ENCODE peak calls at places on chromosomes 4 and X, in four cellular contexts. One of them, this sample, is unnamed.

GRCh38 chr4:138070816-138071215 is 171.3 kb downstream of the SLC7A11 start:
- DNase-seq in H1: no peak
- DNase-seq in endothelial cell of umbilical vein: no peak
- DNase-seq in GM23248: no peak
- DNase-seq in this sample: no peak

GRCh38 chr4:77783881-77784280 is 35.3 kb downstream of the CNOT6L start:
- DNase-seq in H1: no peak
- DNase-seq in endothelial cell of umbilical vein: no peak
- DNase-seq in GM23248: no peak
- DNase-seq in this sample: no peak

GRCh38 chr4:108527729-108528128 is 92.6 kb upstream of the RPL34 start:
- DNase-seq in H1: no peak
- DNase-seq in endothelial cell of umbilical vein: no peak
- DNase-seq in GM23248: no peak
- DNase-seq in this sample: no peak

GRCh38 chr4:71564775-71565174 is 219.1 kb downstream of the GC start:
- DNase-seq in H1: no peak
- DNase-seq in endothelial cell of umbilical vein: no peak
- DNase-seq in GM23248: no peak
- DNase-seq in this sample: no peak

GRCh38 chr4:94409947-94410346 is 41.8 kb upstream of the PDLIM5 start:
- DNase-seq in H1: no peak
- DNase-seq in endothelial cell of umbilical vein: peak; percentile 48
- DNase-seq in GM23248: peak; percentile 13
- DNase-seq in this sample: no peak

GRCh38 chr4:185283723-185284122 is 74.3 kb downstream of the SNX25 start:
- DNase-seq in H1: no peak
- DNase-seq in endothelial cell of umbilical vein: peak; percentile 73
- DNase-seq in GM23248: peak; percentile 52
- DNase-seq in this sample: no peak

GRCh38 chrX:108399427-108400165 is 38.6 kb downstream of the COL4A6 start:
- DNase-seq in H1: no peak
- DNase-seq in endothelial cell of umbilical vein: peak; percentile 50
- DNase-seq in GM23248: peak; percentile 66
- DNase-seq in this sample: peak; percentile 85

GRCh38 chr4:136812100-136812880 is 720.0 kb downstream of the PCDH18 start:
- DNase-seq in H1: no peak
- DNase-seq in endothelial cell of umbilical vein: no peak
- DNase-seq in GM23248: no peak
- DNase-seq in this sample: no peak

GRCh38 chr4:2867758-2868491 is 24.3 kb downstream of the ADD1 start:
- DNase-seq in H1: no peak
- DNase-seq in endothelial cell of umbilical vein: peak; percentile 61
- DNase-seq in GM23248: peak; percentile 54
- DNase-seq in this sample: no peak

GRCh38 chrX:1221296-1221845 is 8.9 kb upstream of the CRLF2 start:
- DNase-seq in H1: no peak
- DNase-seq in endothelial cell of umbilical vein: no peak
- DNase-seq in GM23248: no peak
- DNase-seq in this sample: no peak

GRCh38 chr4:7206856-7207567 is 14.7 kb downstream of the SORCS2 start:
- DNase-seq in H1: no peak
- DNase-seq in endothelial cell of umbilical vein: peak; percentile 72
- DNase-seq in GM23248: peak; percentile 98
- DNase-seq in this sample: no peak

GRCh38 chrX:102599950-102600579 is 750 bp downstream of the ARMCX5 start:
- DNase-seq in H1: no peak
- DNase-seq in endothelial cell of umbilical vein: peak; percentile 59
- DNase-seq in GM23248: peak; percentile 43
- DNase-seq in this sample: no peak

GRCh38 chr4:148747721-148748268 is 305.6 kb upstream of the NR3C2 start:
- DNase-seq in H1: no peak
- DNase-seq in endothelial cell of umbilical vein: no peak
- DNase-seq in GM23248: no peak
- DNase-seq in this sample: no peak

GRCh38 chr4:129808242-129808641 is 712.3 kb downstream of the C4orf33 start:
- DNase-seq in H1: no peak
- DNase-seq in endothelial cell of umbilical vein: no peak
- DNase-seq in GM23248: no peak
- DNase-seq in this sample: no peak

GRCh38 chr4:147853706-147854105 is 121.8 kb downstream of the ARHGAP10 start:
- DNase-seq in H1: no peak
- DNase-seq in endothelial cell of umbilical vein: no peak
- DNase-seq in GM23248: peak; percentile 92
- DNase-seq in this sample: no peak

GRCh38 chr4:53937918-53938317 is 126.5 kb downstream of the CHIC2 start:
- DNase-seq in H1: no peak
- DNase-seq in endothelial cell of umbilical vein: peak; percentile 40
- DNase-seq in GM23248: peak; percentile 95
- DNase-seq in this sample: no peak

GRCh38 chrX:107894038-107894437 is 68.4 kb downstream of the MID2 start:
- DNase-seq in H1: no peak
- DNase-seq in endothelial cell of umbilical vein: peak; percentile 47
- DNase-seq in GM23248: peak; percentile 37
- DNase-seq in this sample: peak; percentile 9

GRCh38 chrX:13899607-13900006 is 82.7 kb upstream of the GPM6B start:
- DNase-seq in H1: no peak
- DNase-seq in endothelial cell of umbilical vein: peak; percentile 15
- DNase-seq in GM23248: peak; percentile 86
- DNase-seq in this sample: peak; percentile 89

GRCh38 chr4:176971576-176972105 is 178.9 kb upstream of the VEGFC start:
- DNase-seq in H1: no peak
- DNase-seq in endothelial cell of umbilical vein: peak; percentile 53
- DNase-seq in GM23248: no peak
- DNase-seq in this sample: no peak

GRCh38 chrX:115940888-115941332 is 229.6 kb upstream of the AGTR2 start:
- DNase-seq in H1: peak; percentile 17
- DNase-seq in endothelial cell of umbilical vein: peak; percentile 0
- DNase-seq in GM23248: peak; percentile 2
- DNase-seq in this sample: no peak

DNA sequence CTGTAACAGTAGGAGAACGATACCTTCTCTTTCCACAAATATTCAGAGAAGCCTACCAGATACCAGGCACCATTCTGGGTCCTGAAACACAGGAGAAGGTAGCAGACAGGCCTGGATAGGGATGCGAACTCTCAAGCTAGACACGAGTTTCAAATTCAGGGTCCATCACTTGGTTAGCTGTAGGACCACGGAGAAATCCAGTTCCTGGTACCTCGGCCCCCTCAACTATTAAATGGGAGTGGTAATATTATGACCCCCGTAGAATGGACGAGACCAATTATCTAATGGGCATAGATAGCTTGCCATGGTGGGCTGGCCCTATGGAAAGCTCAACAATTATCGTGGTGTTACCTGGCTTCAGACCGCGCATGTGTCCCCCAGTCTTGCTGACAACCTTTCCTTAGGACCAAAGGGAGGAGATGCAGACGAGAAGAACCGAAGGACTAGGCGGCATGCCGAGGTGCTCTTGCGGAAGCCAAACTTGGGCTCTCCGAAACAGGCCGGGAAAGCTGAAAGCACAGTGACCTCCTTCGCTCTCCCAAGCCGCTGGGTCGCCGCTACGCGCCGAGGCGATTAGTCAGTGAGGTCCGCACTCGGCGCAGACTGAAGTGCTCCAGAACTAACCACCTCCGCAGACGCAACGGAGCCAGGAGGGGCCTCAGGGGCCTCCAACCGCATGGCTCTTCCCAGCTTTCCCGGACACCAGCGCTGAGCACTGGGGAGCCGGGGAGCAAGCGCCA is 19.6 kb downstream of the NKX3-2 start:
- DNase-seq in H1: no peak
- DNase-seq in endothelial cell of umbilical vein: no peak
- DNase-seq in GM23248: peak; percentile 36
- DNase-seq in this sample: no peak
- TF ChIP-seq EZH2 in H1: peak; percentile 93
- TF ChIP-seq EZH2 in endothelial cell of umbilical vein: no peak
- TF ChIP-seq EZH2 in GM23248: no peak
- TF ChIP-seq EZH2 in this sample: peak; percentile 50

DNA sequence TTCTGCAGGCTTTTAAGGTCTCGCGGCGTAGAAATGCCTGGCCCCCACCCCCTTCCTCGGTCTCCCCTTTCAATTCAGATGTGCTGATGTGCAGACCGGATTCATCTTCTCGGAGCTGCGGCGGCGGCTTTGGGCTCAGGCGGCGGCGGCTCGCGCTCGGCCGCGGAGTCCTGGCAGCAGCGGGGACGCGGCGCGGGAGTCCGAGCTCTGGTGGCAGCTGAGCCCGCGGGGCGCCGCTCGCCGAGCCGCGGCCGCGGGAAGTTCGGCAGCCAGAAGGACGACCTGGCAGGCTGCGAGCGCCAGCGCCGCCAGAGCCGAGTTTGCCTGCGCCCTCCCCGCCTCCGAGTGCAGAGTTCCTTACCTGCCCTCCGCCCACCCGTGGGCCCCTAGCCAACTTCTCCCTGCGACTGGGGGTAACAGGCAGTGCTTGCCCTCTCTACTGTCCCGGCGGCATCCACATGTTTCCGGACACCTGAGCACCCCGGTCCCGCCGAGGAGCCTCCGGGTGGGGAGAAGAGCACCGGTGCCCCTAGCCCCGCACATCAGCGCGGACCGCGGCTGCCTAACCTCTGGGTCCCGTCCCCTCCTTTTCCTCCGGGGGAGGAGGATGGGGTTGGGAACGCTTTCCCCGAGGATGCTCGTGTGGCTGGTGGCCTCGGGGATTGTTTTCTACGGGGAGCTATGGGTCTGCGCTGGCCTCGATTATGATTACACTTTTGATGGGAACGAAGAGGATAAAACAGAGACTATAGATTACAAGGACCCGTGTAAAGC is 448 bp downstream of the TLL1 start:
- DNase-seq in H1: no peak
- DNase-seq in endothelial cell of umbilical vein: no peak
- DNase-seq in GM23248: peak; percentile 34
- DNase-seq in this sample: no peak
- TF ChIP-seq EZH2 in H1: peak; percentile 56
- TF ChIP-seq EZH2 in endothelial cell of umbilical vein: no peak
- TF ChIP-seq EZH2 in GM23248: no peak
- TF ChIP-seq EZH2 in this sample: no peak

GRCh38 chr4:30717208-30718020 is 2.8 kb upstream of the PCDH7 start:
- DNase-seq in H1: no peak
- DNase-seq in endothelial cell of umbilical vein: peak; percentile 84
- DNase-seq in GM23248: peak; percentile 70
- DNase-seq in this sample: no peak
- TF ChIP-seq EZH2 in H1: peak; percentile 75
- TF ChIP-seq EZH2 in endothelial cell of umbilical vein: no peak
- TF ChIP-seq EZH2 in GM23248: no peak
- TF ChIP-seq EZH2 in this sample: no peak

GRCh38 chr4:4866833-4867744 is 7.6 kb downstream of the MSX1 start:
- DNase-seq in H1: no peak
- DNase-seq in endothelial cell of umbilical vein: no peak
- DNase-seq in GM23248: no peak
- DNase-seq in this sample: no peak
- TF ChIP-seq EZH2 in H1: peak; percentile 72
- TF ChIP-seq EZH2 in endothelial cell of umbilical vein: no peak
- TF ChIP-seq EZH2 in GM23248: no peak
- TF ChIP-seq EZH2 in this sample: no peak

GRCh38 chr4:84501721-84502267 is 2.7 kb upstream of the NKX6-1 start:
- DNase-seq in H1: no peak
- DNase-seq in endothelial cell of umbilical vein: no peak
- DNase-seq in GM23248: no peak
- DNase-seq in this sample: no peak
- TF ChIP-seq EZH2 in H1: peak; percentile 56
- TF ChIP-seq EZH2 in endothelial cell of umbilical vein: peak; percentile 35
- TF ChIP-seq EZH2 in GM23248: no peak
- TF ChIP-seq EZH2 in this sample: peak; percentile 93

GRCh38 chrX:153060095-153060445 is 3.8 kb downstream of the PNMA3 start:
- DNase-seq in H1: no peak
- DNase-seq in endothelial cell of umbilical vein: no peak
- DNase-seq in GM23248: no peak
- DNase-seq in this sample: no peak

GRCh38 chrX:153061732-153062131 is 5.5 kb downstream of the PNMA3 start:
- DNase-seq in H1: no peak
- DNase-seq in endothelial cell of umbilical vein: no peak
- DNase-seq in GM23248: peak; percentile 68
- DNase-seq in this sample: no peak

GRCh38 chrX:153055827-153056748 is at the start of gene PNMA3:
- DNase-seq in H1: no peak
- DNase-seq in endothelial cell of umbilical vein: no peak
- DNase-seq in GM23248: peak; percentile 24
- DNase-seq in this sample: no peak

GRCh38 chrX:153059191-153060094 is 3.2 kb downstream of the PNMA3 start:
- DNase-seq in H1: no peak
- DNase-seq in endothelial cell of umbilical vein: no peak
- DNase-seq in GM23248: no peak
- DNase-seq in this sample: no peak

DNA sequence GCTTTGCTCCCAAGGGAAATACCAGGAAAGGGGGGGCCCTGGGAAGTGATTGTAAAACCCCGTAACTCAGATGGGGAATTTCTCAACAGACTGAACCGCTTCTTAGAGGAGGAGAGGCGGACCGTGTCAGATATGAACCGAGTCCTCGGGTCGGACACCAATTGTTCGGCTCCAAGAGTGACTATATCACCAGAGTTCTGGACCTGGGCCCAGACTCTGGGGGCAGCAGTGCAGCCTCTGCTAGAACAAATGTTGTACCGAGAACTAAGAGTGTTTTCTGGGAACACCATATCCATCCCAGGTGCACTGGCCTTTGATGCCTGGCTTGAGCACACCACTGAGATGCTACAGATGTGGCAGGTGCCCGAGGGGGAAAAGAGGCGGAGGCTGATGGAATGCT is 1.0 kb downstream of the PNMA3 start:
- DNase-seq in H1: no peak
- DNase-seq in endothelial cell of umbilical vein: no peak
- DNase-seq in GM23248: no peak
- DNase-seq in this sample: no peak
- TF ChIP-seq EZH2 in H1: no peak
- TF ChIP-seq EZH2 in endothelial cell of umbilical vein: no peak
- TF ChIP-seq EZH2 in GM23248: no peak
- TF ChIP-seq EZH2 in this sample: peak; percentile 30